ENCODE peak calls at places on chromosomes 7 and 10, in nine cellular contexts. One of them, this sample, is unnamed.

GRCh38 chr10:12412671-12413368 is 63.5 kb downstream of the CAMK1D start:
- DNase-seq in lung: no peak
- DNase-seq in endothelial cell of umbilical vein: no peak
- DNase-seq in sigmoid colon: no peak
- DNase-seq in DND-41: peak; percentile 52
- DNase-seq in left ventricle myocardium inferior: no peak
- DNase-seq in OCI-LY7: no peak
- DNase-seq in cardiac muscle cell: no peak
- DNase-seq in heart left ventricle: no peak
- DNase-seq in this sample: no peak

GRCh38 chr10:126565456-126565855 is 105.0 kb downstream of the C10orf90 start:
- DNase-seq in heart left ventricle: no peak
- DNase-seq in endothelial cell of umbilical vein: no peak
- DNase-seq in sigmoid colon: no peak
- DNase-seq in lung: no peak
- DNase-seq in DND-41: no peak
- DNase-seq in left ventricle myocardium inferior: no peak
- DNase-seq in cardiac muscle cell: no peak
- DNase-seq in OCI-LY7: no peak
- DNase-seq in this sample: no peak

GRCh38 chr10:34967411-34967880 is 122.7 kb downstream of the CUL2 start:
- DNase-seq in cardiac muscle cell: no peak
- DNase-seq in lung: peak; percentile 60
- DNase-seq in endothelial cell of umbilical vein: peak; percentile 26
- DNase-seq in left ventricle myocardium inferior: peak; percentile 44
- DNase-seq in heart left ventricle: peak; percentile 31
- DNase-seq in sigmoid colon: no peak
- DNase-seq in DND-41: no peak
- DNase-seq in OCI-LY7: no peak
- DNase-seq in this sample: peak; percentile 34

GRCh38 chr10:34764347-34764991 is 50.6 kb downstream of the PARD3 start:
- DNase-seq in OCI-LY7: no peak
- DNase-seq in heart left ventricle: no peak
- DNase-seq in sigmoid colon: no peak
- DNase-seq in left ventricle myocardium inferior: no peak
- DNase-seq in DND-41: no peak
- DNase-seq in lung: no peak
- DNase-seq in endothelial cell of umbilical vein: no peak
- DNase-seq in cardiac muscle cell: no peak
- DNase-seq in this sample: no peak

GRCh38 chr10:88120599-88121333 is 257.3 kb downstream of the PTEN start:
- DNase-seq in lung: no peak
- DNase-seq in OCI-LY7: peak; percentile 59
- DNase-seq in endothelial cell of umbilical vein: no peak
- DNase-seq in sigmoid colon: no peak
- DNase-seq in cardiac muscle cell: no peak
- DNase-seq in left ventricle myocardium inferior: no peak
- DNase-seq in heart left ventricle: no peak
- DNase-seq in DND-41: no peak
- DNase-seq in this sample: no peak

GRCh38 chr10:72336259-72337038 is 18.3 kb downstream of the DNAJB12 start:
- DNase-seq in lung: no peak
- DNase-seq in endothelial cell of umbilical vein: no peak
- DNase-seq in left ventricle myocardium inferior: peak; percentile 17
- DNase-seq in heart left ventricle: no peak
- DNase-seq in sigmoid colon: no peak
- DNase-seq in cardiac muscle cell: no peak
- DNase-seq in OCI-LY7: no peak
- DNase-seq in DND-41: no peak
- DNase-seq in this sample: peak; percentile 52

GRCh38 chr7:103637080-103637479 is 191.1 kb upstream of the SLC26A5 start:
- DNase-seq in OCI-LY7: no peak
- DNase-seq in heart left ventricle: no peak
- DNase-seq in lung: no peak
- DNase-seq in left ventricle myocardium inferior: no peak
- DNase-seq in DND-41: no peak
- DNase-seq in endothelial cell of umbilical vein: peak; percentile 66
- DNase-seq in sigmoid colon: no peak
- DNase-seq in cardiac muscle cell: no peak
- DNase-seq in this sample: no peak

GRCh38 chr10:6310977-6311376 is 108.2 kb downstream of the PFKFB3 start:
- DNase-seq in cardiac muscle cell: no peak
- DNase-seq in lung: no peak
- DNase-seq in endothelial cell of umbilical vein: no peak
- DNase-seq in heart left ventricle: no peak
- DNase-seq in left ventricle myocardium inferior: no peak
- DNase-seq in DND-41: no peak
- DNase-seq in OCI-LY7: no peak
- DNase-seq in sigmoid colon: no peak
- DNase-seq in this sample: no peak

GRCh38 chr10:86969421-86970041 is 1.2 kb downstream of the ADIRF start:
- DNase-seq in heart left ventricle: peak; percentile 38
- DNase-seq in DND-41: no peak
- DNase-seq in sigmoid colon: peak; percentile 73
- DNase-seq in lung: no peak
- DNase-seq in left ventricle myocardium inferior: peak; percentile 20
- DNase-seq in endothelial cell of umbilical vein: peak; percentile 56
- DNase-seq in cardiac muscle cell: no peak
- DNase-seq in OCI-LY7: no peak
- DNase-seq in this sample: peak; percentile 59

GRCh38 chr10:86366902-86367338 is 325 bp upstream of the GRID1 start:
- DNase-seq in endothelial cell of umbilical vein: no peak
- DNase-seq in OCI-LY7: no peak
- DNase-seq in cardiac muscle cell: no peak
- DNase-seq in left ventricle myocardium inferior: no peak
- DNase-seq in heart left ventricle: no peak
- DNase-seq in DND-41: no peak
- DNase-seq in lung: no peak
- DNase-seq in sigmoid colon: peak; percentile 52
- DNase-seq in this sample: no peak

GRCh38 chr7:24783731-24784130 is 26.5 kb upstream of the GSDME start:
- DNase-seq in sigmoid colon: no peak
- DNase-seq in lung: no peak
- DNase-seq in endothelial cell of umbilical vein: no peak
- DNase-seq in cardiac muscle cell: no peak
- DNase-seq in heart left ventricle: no peak
- DNase-seq in DND-41: no peak
- DNase-seq in OCI-LY7: no peak
- DNase-seq in left ventricle myocardium inferior: no peak
- DNase-seq in this sample: no peak

GRCh38 chr7:56115852-56116538 is at the start of gene NUPR2:
- DNase-seq in heart left ventricle: no peak
- DNase-seq in OCI-LY7: no peak
- DNase-seq in lung: no peak
- DNase-seq in DND-41: no peak
- DNase-seq in sigmoid colon: no peak
- DNase-seq in cardiac muscle cell: no peak
- DNase-seq in endothelial cell of umbilical vein: no peak
- DNase-seq in left ventricle myocardium inferior: no peak
- DNase-seq in this sample: no peak

GRCh38 chr7:71612011-71612410 is 480.1 kb downstream of the GALNT17 start:
- DNase-seq in endothelial cell of umbilical vein: no peak
- DNase-seq in lung: no peak
- DNase-seq in sigmoid colon: no peak
- DNase-seq in DND-41: no peak
- DNase-seq in left ventricle myocardium inferior: no peak
- DNase-seq in cardiac muscle cell: no peak
- DNase-seq in heart left ventricle: no peak
- DNase-seq in OCI-LY7: no peak
- DNase-seq in this sample: no peak

GRCh38 chr7:1741751-1742554 is 71.9 kb downstream of the ELFN1 start:
- DNase-seq in cardiac muscle cell: no peak
- DNase-seq in sigmoid colon: no peak
- DNase-seq in lung: no peak
- DNase-seq in endothelial cell of umbilical vein: no peak
- DNase-seq in heart left ventricle: no peak
- DNase-seq in DND-41: no peak
- DNase-seq in left ventricle myocardium inferior: peak; percentile 41
- DNase-seq in OCI-LY7: no peak
- DNase-seq in this sample: no peak

GRCh38 chr7:111229181-111229740 is 138.3 kb downstream of the LRRN3 start:
- DNase-seq in DND-41: no peak
- DNase-seq in left ventricle myocardium inferior: no peak
- DNase-seq in OCI-LY7: no peak
- DNase-seq in heart left ventricle: no peak
- DNase-seq in endothelial cell of umbilical vein: no peak
- DNase-seq in sigmoid colon: no peak
- DNase-seq in cardiac muscle cell: no peak
- DNase-seq in lung: no peak
- DNase-seq in this sample: no peak

GRCh38 chr7:28410628-28411578 is 1.4 kb upstream of the CREB5 start:
- DNase-seq in OCI-LY7: no peak
- DNase-seq in heart left ventricle: peak; percentile 61
- DNase-seq in lung: no peak
- DNase-seq in DND-41: no peak
- DNase-seq in cardiac muscle cell: peak; percentile 48
- DNase-seq in endothelial cell of umbilical vein: peak; percentile 76
- DNase-seq in left ventricle myocardium inferior: peak; percentile 49
- DNase-seq in sigmoid colon: peak; percentile 85
- DNase-seq in this sample: peak; percentile 77

GRCh38 chr10:17643755-17644484 is at the start of gene STAM:
- DNase-seq in sigmoid colon: peak; percentile 90
- DNase-seq in OCI-LY7: peak; percentile 94
- DNase-seq in cardiac muscle cell: peak; percentile 95
- DNase-seq in endothelial cell of umbilical vein: peak; percentile 96
- DNase-seq in DND-41: peak; percentile 94
- DNase-seq in lung: peak; percentile 86
- DNase-seq in heart left ventricle: peak; percentile 90
- DNase-seq in left ventricle myocardium inferior: peak; percentile 90
- DNase-seq in this sample: peak; percentile 89

GRCh38 chr7:157307534-157307838 is 29.3 kb upstream of the DNAJB6 start:
- DNase-seq in cardiac muscle cell: no peak
- DNase-seq in left ventricle myocardium inferior: no peak
- DNase-seq in endothelial cell of umbilical vein: no peak
- DNase-seq in sigmoid colon: no peak
- DNase-seq in OCI-LY7: no peak
- DNase-seq in DND-41: no peak
- DNase-seq in lung: no peak
- DNase-seq in heart left ventricle: no peak
- DNase-seq in this sample: no peak
- H3K4me1 ChIP-seq in cardiac muscle cell: no peaks in the 10 kb centered on the region
- H3K4me1 ChIP-seq in left ventricle myocardium inferior: no peaks in the 10 kb centered on the region
- H3K4me1 ChIP-seq in endothelial cell of umbilical vein: peaks cover 14% of the 10 kb centered on the region
- H3K4me1 ChIP-seq in sigmoid colon: peaks cover 4% of the 10 kb centered on the region
- H3K4me1 ChIP-seq in OCI-LY7: peaks cover 11% of the 10 kb centered on the region
- H3K4me1 ChIP-seq in DND-41: peaks cover 24% of the 10 kb centered on the region
- H3K4me1 ChIP-seq in lung: no peaks in the 10 kb centered on the region
- H3K4me1 ChIP-seq in heart left ventricle: no peaks in the 10 kb centered on the region
- H3K4me1 ChIP-seq in this sample: no peaks in the 10 kb centered on the region

DNA sequence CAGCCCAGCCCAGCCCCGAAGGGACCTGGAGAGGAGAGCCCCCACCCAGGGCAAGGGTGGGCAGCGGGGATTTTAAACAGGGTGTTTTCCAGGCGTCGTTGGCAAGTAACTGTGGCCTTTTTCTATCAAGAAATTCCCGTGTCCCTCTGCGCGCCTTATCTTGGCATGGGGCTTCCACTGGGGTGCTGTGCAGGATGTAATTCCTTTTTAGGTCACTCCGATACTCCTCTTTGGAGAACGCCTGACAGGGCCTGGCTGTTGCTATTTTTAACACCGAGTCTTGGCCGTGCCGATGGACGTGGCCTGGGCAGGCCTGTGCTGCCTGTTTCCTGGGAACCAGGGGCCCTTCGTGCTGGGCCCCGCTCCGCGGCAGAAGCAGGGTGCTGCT is 93.8 kb downstream of the INPP5A start:
- DNase-seq in heart left ventricle: peak; percentile 86
- DNase-seq in DND-41: no peak
- DNase-seq in sigmoid colon: peak; percentile 96
- DNase-seq in endothelial cell of umbilical vein: no peak
- DNase-seq in OCI-LY7: no peak
- DNase-seq in cardiac muscle cell: peak; percentile 95
- DNase-seq in left ventricle myocardium inferior: peak; percentile 79
- DNase-seq in lung: no peak
- DNase-seq in this sample: peak; percentile 87
- H3K4me1 ChIP-seq in heart left ventricle: peaks cover 90% of the 10 kb centered on the region
- H3K4me1 ChIP-seq in DND-41: no peaks in the 10 kb centered on the region
- H3K4me1 ChIP-seq in sigmoid colon: peaks cover 91% of the 10 kb centered on the region
- H3K4me1 ChIP-seq in endothelial cell of umbilical vein: peaks cover 12% of the 10 kb centered on the region
- H3K4me1 ChIP-seq in OCI-LY7: no peaks in the 10 kb centered on the region
- H3K4me1 ChIP-seq in cardiac muscle cell: peaks cover 65% of the 10 kb centered on the region
- H3K4me1 ChIP-seq in left ventricle myocardium inferior: peaks cover 95% of the 10 kb centered on the region
- H3K4me1 ChIP-seq in lung: peaks cover 21% of the 10 kb centered on the region
- H3K4me1 ChIP-seq in this sample: peaks cover 36% of the 10 kb centered on the region

DNA sequence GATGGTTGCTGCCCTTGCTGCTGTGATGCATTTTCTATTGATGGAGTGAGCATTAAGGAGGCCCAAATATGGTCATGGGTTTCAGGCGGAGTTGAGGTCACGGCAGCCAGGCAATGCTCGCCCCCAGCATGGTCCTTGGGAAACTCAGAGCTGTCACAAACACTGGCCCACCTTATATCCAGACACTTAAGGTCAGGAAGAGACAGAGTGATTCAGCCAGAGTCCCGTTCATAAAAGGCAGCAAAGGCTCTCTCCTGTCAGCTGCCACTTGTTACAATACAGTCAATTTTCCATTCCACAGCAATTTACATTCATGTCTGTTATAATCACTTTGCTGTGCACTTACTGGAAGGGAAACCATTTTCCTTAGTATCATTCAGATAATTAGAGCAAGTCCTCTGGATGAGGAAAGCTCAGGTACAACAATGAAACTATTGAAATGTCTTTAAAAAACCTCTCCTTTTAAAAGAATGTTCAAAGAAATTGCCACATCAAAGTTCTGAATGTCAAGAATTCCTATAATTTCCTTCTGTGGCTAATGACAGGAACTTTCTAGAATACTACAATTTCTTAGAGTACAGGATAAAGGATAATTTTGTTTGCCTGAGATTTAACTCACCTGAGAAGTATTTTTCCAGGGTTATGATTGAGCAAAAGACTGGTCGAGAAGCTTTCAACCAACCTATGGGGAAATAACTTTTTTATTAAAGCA is 14.8 kb upstream of the ANKRD1 start:
- DNase-seq in OCI-LY7: no peak
- DNase-seq in endothelial cell of umbilical vein: peak; percentile 36
- DNase-seq in lung: no peak
- DNase-seq in cardiac muscle cell: peak; percentile 92
- DNase-seq in sigmoid colon: no peak
- DNase-seq in left ventricle myocardium inferior: no peak
- DNase-seq in heart left ventricle: no peak
- DNase-seq in DND-41: peak; percentile 56
- DNase-seq in this sample: no peak
- H3K4me1 ChIP-seq in OCI-LY7: no peaks in the 10 kb centered on the region
- H3K4me1 ChIP-seq in endothelial cell of umbilical vein: peaks cover 53% of the 10 kb centered on the region
- H3K4me1 ChIP-seq in lung: peaks cover 2% of the 10 kb centered on the region
- H3K4me1 ChIP-seq in cardiac muscle cell: peaks cover 27% of the 10 kb centered on the region
- H3K4me1 ChIP-seq in sigmoid colon: peaks cover 2% of the 10 kb centered on the region
- H3K4me1 ChIP-seq in left ventricle myocardium inferior: peaks cover 31% of the 10 kb centered on the region
- H3K4me1 ChIP-seq in heart left ventricle: peaks cover 12% of the 10 kb centered on the region
- H3K4me1 ChIP-seq in DND-41: peaks cover 96% of the 10 kb centered on the region
- H3K4me1 ChIP-seq in this sample: peaks cover 4% of the 10 kb centered on the region

DNA sequence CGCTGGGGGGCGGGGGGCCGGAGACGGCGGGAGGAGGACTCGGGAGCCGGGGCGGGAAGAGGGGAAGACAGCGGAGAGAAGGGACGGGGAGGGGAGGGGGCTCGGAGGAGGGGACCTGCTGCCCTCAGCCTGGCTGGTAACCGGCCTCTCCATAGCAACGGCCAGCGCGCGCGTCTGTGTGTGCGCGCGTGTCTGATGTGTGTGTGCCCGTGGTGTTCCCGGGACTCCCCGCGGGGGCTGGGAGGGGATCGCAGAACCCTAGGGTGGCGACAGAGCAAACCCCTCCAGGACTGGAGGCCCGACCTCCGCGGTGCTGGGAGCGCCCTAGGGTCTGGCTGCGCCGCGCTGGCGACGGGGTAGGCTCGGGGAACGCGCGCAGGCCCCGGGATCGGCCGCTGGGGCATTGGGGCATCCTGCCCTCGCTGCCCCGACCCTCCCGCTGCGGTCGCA is 356.3 kb downstream of the DNAJB6 start:
- DNase-seq in DND-41: no peak
- DNase-seq in OCI-LY7: no peak
- DNase-seq in left ventricle myocardium inferior: no peak
- DNase-seq in heart left ventricle: no peak
- DNase-seq in endothelial cell of umbilical vein: no peak
- DNase-seq in lung: no peak
- DNase-seq in sigmoid colon: peak; percentile 53
- DNase-seq in cardiac muscle cell: no peak
- DNase-seq in this sample: no peak
- H3K4me1 ChIP-seq in DND-41: peaks cover 40% of the 10 kb centered on the region
- H3K4me1 ChIP-seq in OCI-LY7: no peaks in the 10 kb centered on the region
- H3K4me1 ChIP-seq in left ventricle myocardium inferior: peaks cover 52% of the 10 kb centered on the region
- H3K4me1 ChIP-seq in heart left ventricle: peaks cover 41% of the 10 kb centered on the region
- H3K4me1 ChIP-seq in endothelial cell of umbilical vein: no peaks in the 10 kb centered on the region
- H3K4me1 ChIP-seq in lung: no peaks in the 10 kb centered on the region
- H3K4me1 ChIP-seq in sigmoid colon: peaks cover 45% of the 10 kb centered on the region
- H3K4me1 ChIP-seq in cardiac muscle cell: no peaks in the 10 kb centered on the region
- H3K4me1 ChIP-seq in this sample: no peaks in the 10 kb centered on the region

This sample was measured in uterus.